ENCODE peak calls at places on chromosomes 3 and 15, in six cellular contexts. X, R, Q, G, L and V are unnamed samples.

GRCh38 chr15:38477637-38478036 is 23.7 kb downstream of the FAM98B start:
- DNase-seq in Q (no peak), X (no peak), G (no peak), R (peak), L (no peak), V (no peak)

GRCh38 chr3:79521221-79521848 is 246.5 kb downstream of the ROBO1 start:
- DNase-seq in R (peak), G (no peak), L (no peak), Q (no peak), X (no peak), V (no peak)

GRCh38 chr15:84570164-84570692 is 30.6 kb upstream of the ZSCAN2 start:
- DNase-seq in R (no peak), L (peak), Q (peak), X (peak), G (peak), V (no peak)

GRCh38 chr15:55742498-55742926 is 440 bp downstream of the PRTG start:
- DNase-seq in X (peak), G (no peak), L (peak), Q (peak), R (peak), V (peak)

GRCh38 chr15:37134699-37135131 is 34.4 kb upstream of the MEIS2 start:
- DNase-seq in Q (no peak), L (no peak), G (no peak), X (no peak), R (peak), V (no peak)

GRCh38 chr15:68543546-68544008 is 35.2 kb upstream of the CORO2B start:
- DNase-seq in Q (no peak), R (no peak), X (no peak), L (no peak), G (no peak), V (no peak)

GRCh38 chr3:11116336-11117059 is 37.8 kb upstream of the HRH1 start:
- DNase-seq in X (no peak), G (no peak), R (peak), L (no peak), Q (no peak), V (no peak)

GRCh38 chr3:71304684-71305083 is 278.8 kb downstream of the FOXP1 start:
- DNase-seq in Q (peak), L (no peak), G (no peak), X (peak), R (peak), V (no peak)

GRCh38 chr3:5260992-5261501 is 73.5 kb downstream of the EDEM1 start:
- DNase-seq in Q (no peak), L (no peak), R (no peak), G (no peak), X (no peak), V (no peak)

GRCh38 chr3:162021206-162021605 is 524.6 kb downstream of the OTOL1 start:
- DNase-seq in R (peak), X (no peak), L (no peak), Q (no peak), G (no peak), V (no peak)

GRCh38 chr3:143090486-143090885 is 29.1 kb upstream of the CHST2 start:
- DNase-seq in L (no peak), X (no peak), G (no peak), R (no peak), Q (no peak), V (no peak)

GRCh38 chr3:107710851-107711250 is 188.1 kb downstream of the BBX start:
- DNase-seq in X (peak), L (no peak), Q (no peak), R (peak), G (no peak), V (peak)

GRCh38 chr3:158725348-158725966 is 6.8 kb downstream of the RARRES1 start:
- DNase-seq in R (peak), X (peak), Q (peak), L (no peak), G (no peak), V (peak)

GRCh38 chr15:84915011-84915958 is 30.8 kb downstream of the SLC28A1 start:
- DNase-seq in G (no peak), L (peak), Q (peak), R (peak), X (peak), V (peak)

GRCh38 chr3:190044142-190044541 is 76.6 kb downstream of the P3H2 start:
- DNase-seq in X (no peak), G (no peak), Q (no peak), R (peak), L (no peak), V (no peak)

GRCh38 chr3:45134758-45135521 is 11.2 kb downstream of the CDCP1 start:
- DNase-seq in Q (no peak), L (no peak), X (no peak), G (no peak), R (peak), V (no peak)

GRCh38 chr15:28892789-28893610 is 7.2 kb downstream of the APBA2 start:
- DNase-seq in L (no peak), R (peak), G (no peak), Q (no peak), X (no peak), V (no peak)

GRCh38 chr3:174287601-174288180 is 571.4 kb upstream of the NAALADL2 start:
- DNase-seq in G (no peak), L (no peak), Q (no peak), R (no peak), X (no peak), V (no peak)

GRCh38 chr15:68536331-68537095 is 42.3 kb upstream of the CORO2B start:
- DNase-seq in R (peak), L (no peak), X (no peak), G (no peak), Q (no peak), V (no peak)

GRCh38 chr3:186099178-186099577 is 9.7 kb downstream of the ETV5 start:
- DNase-seq in Q (peak), L (no peak), R (peak), G (no peak), X (no peak), V (no peak)

GRCh38 chr3:50287262-50287661 is 5.0 kb downstream of the IFRD2 start:
- DNase-seq in G (no peak), Q (no peak), L (no peak), X (no peak), R (no peak), V (no peak)

GRCh38 chr3:74267583-74268184 is 346.8 kb downstream of the CNTN3 start:
- DNase-seq in R (peak), L (no peak), G (no peak), X (peak), Q (peak), V (peak)

GRCh38 chr3:183265713-183266417 is 12.8 kb downstream of the B3GNT5 start:
- DNase-seq in X (no peak), L (no peak), G (no peak), Q (peak), R (peak), V (peak)

GRCh38 chr3:159620281-159620680 is 368.4 kb upstream of the IL12A start:
- DNase-seq in L (no peak), G (no peak), R (no peak), X (no peak), Q (no peak), V (no peak)

GRCh38 chr3:177350051-177350565 is 152.8 kb upstream of the TBL1XR1 start:
- DNase-seq in L (no peak), Q (no peak), R (no peak), X (no peak), G (no peak), V (no peak)

GRCh38 chr15:81523867-81524266 is 149.9 kb upstream of the TMC3 start:
- DNase-seq in R (no peak), X (no peak), Q (no peak), L (no peak), G (no peak), V (no peak)

GRCh38 chr15:74207652-74208440 is 5.3 kb upstream of the STRA6 start:
- DNase-seq in R (no peak), G (no peak), Q (no peak), X (no peak), L (no peak), V (no peak)

GRCh38 chr3:112390783-112391641 is 58.1 kb downstream of the CD200 start:
- DNase-seq in G (no peak), X (no peak), R (peak), Q (no peak), L (no peak), V (peak)

GRCh38 chr3:155424041-155424605 is 130.6 kb upstream of the STRIT1 start:
- DNase-seq in L (no peak), G (no peak), R (no peak), Q (no peak), X (no peak), V (no peak)

GRCh38 chr3:137075020-137075419 is 117.2 kb downstream of the IL20RB start:
- DNase-seq in G (no peak), X (no peak), Q (no peak), R (no peak), L (no peak), V (no peak)

GRCh38 chr15:54840999-54841398 is 355.7 kb downstream of the RSL24D1 start:
- DNase-seq in L (no peak), X (no peak), Q (no peak), R (no peak), G (no peak), V (no peak)

GRCh38 chr3:158103131-158103955 is 2.9 kb downstream of the SHOX2 start:
- DNase-seq in R (no peak), Q (peak), G (peak), L (no peak), X (peak), V (no peak)

GRCh38 chr3:195907730-195908438 is 467 bp downstream of the TNK2 start:
- DNase-seq in Q (peak), R (no peak), G (peak), X (no peak), L (no peak), V (peak)

GRCh38 chr15:79184465-79184892 is 93.9 kb upstream of the RASGRF1 start:
- DNase-seq in Q (peak), G (peak), R (peak), X (peak), L (peak), V (peak)

GRCh38 chr15:90000175-90000923 is 775 bp upstream of the ZNF710 start:
- DNase-seq in L (peak), Q (peak), R (peak), X (peak), G (peak), V (no peak)

GRCh38 chr15:89998141-89998661 is 2.9 kb upstream of the ZNF710 start:
- DNase-seq in L (no peak), Q (no peak), R (peak), G (no peak), X (no peak), V (peak)

GRCh38 chr15:89997079-89997478 is 4.0 kb upstream of the ZNF710 start:
- DNase-seq in G (no peak), R (no peak), X (no peak), Q (no peak), L (no peak), V (no peak)

GRCh38 chr15:89999676-90000174 is 1.4 kb upstream of the ZNF710 start:
- DNase-seq in Q (peak), R (peak), L (no peak), X (peak), G (no peak), V (peak)

GRCh38 chr15:89998923-89999675 is 2.0 kb upstream of the ZNF710 start:
- DNase-seq in X (no peak), Q (no peak), L (no peak), R (no peak), G (no peak), V (no peak)
- TF ChIP-seq POLR2A in X (no peak), Q (no peak), L (no peak), R (no peak), G (no peak), V (no peak)

GRCh38 chr15:88637841-88638625 is 783 bp upstream of the ISG20 start:
- DNase-seq in X (no peak), L (no peak), G (peak), R (no peak), Q (no peak), V (no peak)

GRCh38 chr15:88636039-88636438 is 2.8 kb upstream of the ISG20 start:
- DNase-seq in G (peak), R (no peak), Q (peak), L (no peak), X (no peak), V (no peak)

GRCh38 chr15:88636654-88637053 is 2.2 kb upstream of the ISG20 start:
- DNase-seq in L (no peak), R (peak), Q (no peak), X (no peak), G (peak), V (no peak)

GRCh38 chr15:88637436-88637835 is 1.4 kb upstream of the ISG20 start:
- DNase-seq in X (no peak), G (peak), R (no peak), L (no peak), Q (no peak), V (no peak)

DNA sequence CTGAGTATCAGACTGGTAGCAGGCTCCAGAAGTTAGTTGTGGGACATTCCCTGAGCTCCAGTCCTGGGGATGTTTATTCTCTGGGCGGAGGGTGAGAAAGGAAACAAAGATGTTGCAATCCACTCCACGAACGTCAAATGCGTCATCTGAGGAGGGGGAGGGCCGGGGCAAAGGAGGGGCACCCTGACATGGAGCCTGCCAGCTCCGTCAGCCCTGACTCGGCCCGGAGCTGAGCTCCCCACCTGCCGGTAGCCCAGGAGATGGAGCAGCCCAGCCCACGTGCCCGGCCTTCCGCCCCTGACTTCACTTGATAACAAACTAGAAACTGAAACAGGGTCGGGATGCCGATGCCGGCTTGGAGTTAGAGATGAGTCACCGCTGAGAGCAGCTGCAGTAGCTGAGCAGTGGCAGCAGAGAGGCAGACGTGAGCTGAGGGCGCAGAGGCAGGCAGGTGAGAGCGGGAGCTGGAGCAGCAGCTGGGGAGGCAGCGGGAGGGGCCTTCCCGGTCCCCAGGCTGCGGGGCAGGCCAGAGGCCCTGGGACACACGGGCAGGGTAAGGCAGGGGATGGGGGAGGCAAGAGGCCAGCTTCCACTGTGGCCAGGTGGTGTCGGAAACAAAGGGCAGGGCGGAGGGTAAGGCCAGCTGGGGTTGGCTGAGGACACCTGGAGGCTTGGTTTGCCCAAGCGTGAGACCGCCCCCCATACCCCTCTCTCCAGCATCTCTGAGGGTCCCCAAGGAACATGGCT is at the start of gene ISG20:
- DNase-seq in X (peak), L (peak), G (peak), R (peak), Q (peak), V (peak)
- TF ChIP-seq POLR2A in X (peak), L (peak), G (peak), R (peak), Q (peak), V (no peak)

DNA sequence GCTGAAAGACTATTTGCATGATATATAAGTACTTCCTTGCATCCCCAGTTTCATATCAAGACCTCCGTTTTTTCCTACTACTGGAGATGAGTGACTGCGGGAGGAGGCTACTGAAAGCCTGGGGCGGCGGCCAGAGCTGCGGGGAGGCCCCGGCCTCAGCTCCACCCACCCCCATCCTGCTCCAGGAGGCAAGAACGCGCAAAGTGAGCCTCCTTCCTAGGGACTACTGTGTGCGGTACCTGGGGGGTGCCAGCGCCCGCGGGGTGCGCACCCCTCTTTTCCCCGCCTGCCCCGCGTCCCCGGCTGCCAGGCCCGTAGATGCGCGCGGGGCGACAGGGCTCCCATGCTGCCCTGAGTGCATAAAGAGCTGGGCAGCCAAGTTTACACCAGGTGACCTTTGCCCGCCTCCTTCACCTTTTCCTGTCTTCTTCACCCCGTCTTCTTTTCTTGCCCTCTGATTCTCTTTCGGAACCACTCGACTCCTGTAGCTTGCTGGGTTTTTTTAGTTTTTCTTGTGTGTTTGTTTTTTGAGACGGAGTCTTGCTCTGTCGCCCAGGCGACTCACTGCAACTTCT is 2.5 kb upstream of the USF3 start:
- DNase-seq in Q (peak), X (peak), R (peak), G (peak), L (no peak), V (no peak)
- TF ChIP-seq POLR2A in Q (no peak), X (no peak), R (no peak), G (no peak), L (no peak), V (no peak)

DNA sequence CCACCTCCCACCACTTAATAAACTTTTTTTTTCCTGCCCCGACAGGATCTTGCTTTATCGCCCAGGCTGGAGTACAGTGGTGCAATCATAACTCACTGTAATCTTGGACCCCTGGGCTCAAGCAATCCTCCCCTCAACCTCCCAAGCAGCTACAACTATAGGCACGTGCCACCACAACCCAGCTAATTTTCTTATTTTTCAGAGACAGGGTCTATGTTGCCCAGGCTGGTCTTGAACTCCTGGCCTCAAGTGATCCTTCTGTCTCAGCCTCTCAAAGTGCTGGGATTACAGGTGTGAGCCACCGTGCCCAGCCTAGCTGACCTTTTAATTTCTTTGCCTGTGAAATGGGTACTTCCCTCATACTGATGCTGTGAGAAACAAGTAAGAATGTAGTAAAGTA is 3.9 kb upstream of the C15orf40 start:
- DNase-seq in L (no peak), Q (no peak), R (no peak), G (no peak), X (no peak), V (no peak)
- TF ChIP-seq POLR2A in L (no peak), Q (no peak), R (no peak), G (no peak), X (no peak), V (no peak)

GRCh38 chr15:58410353-58410752 is 21.4 kb upstream of the LIPC start:
- DNase-seq in G (no peak), Q (no peak), L (no peak), R (peak), X (peak), V (no peak)
- TF ChIP-seq POLR2A in G (no peak), Q (no peak), L (no peak), R (no peak), X (no peak), V (no peak)

DNA sequence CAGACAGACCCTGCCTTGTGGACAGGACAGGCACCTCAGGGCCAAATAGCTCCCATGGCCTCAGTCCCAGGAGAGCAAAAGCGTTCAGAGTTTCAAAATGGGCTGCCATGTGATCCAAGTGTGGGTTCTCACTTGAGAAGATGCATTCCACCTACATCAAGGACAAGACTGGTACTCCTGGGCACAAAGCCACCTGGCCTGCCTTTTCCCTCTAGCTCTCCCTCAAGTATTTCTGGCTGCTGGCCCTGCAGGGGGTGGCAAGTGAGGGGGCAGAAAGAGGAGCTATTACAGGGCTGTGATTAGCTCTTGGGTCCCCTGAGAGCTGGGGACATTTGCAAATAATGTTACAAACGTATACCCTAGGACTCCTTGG is 6.5 kb upstream of the COL7A1 start:
- DNase-seq in R (no peak), G (no peak), Q (no peak), L (no peak), X (no peak), V (no peak)
- TF ChIP-seq POLR2A in R (no peak), G (no peak), Q (no peak), L (no peak), X (no peak), V (no peak)

GRCh38 chr3:184636774-184637316 is 75.0 kb downstream of the MAGEF1 start:
- DNase-seq in Q (no peak), G (no peak), R (peak), L (no peak), X (no peak), V (peak)
- TF ChIP-seq POLR2A in Q (no peak), G (no peak), R (no peak), L (no peak), X (no peak), V (no peak)

GRCh38 chr3:172140499-172141391 is 101.4 kb downstream of the FNDC3B start:
- DNase-seq in L (no peak), Q (peak), G (no peak), R (peak), X (no peak), V (peak)
- TF ChIP-seq POLR2A in L (no peak), Q (peak), G (no peak), R (no peak), X (no peak), V (no peak)

GRCh38 chr3:16512435-16513140 is 911 bp downstream of the RFTN1 start:
- DNase-seq in Q (peak), X (peak), G (peak), R (no peak), L (peak), V (peak)
- TF ChIP-seq POLR2A in Q (no peak), X (no peak), G (no peak), R (peak), L (peak), V (no peak)

GRCh38 chr3:9387322-9387655 is 10.1 kb upstream of the SETD5 start:
- DNase-seq in G (no peak), L (no peak), R (no peak), Q (no peak), X (no peak), V (no peak)

GRCh38 chr3:9384141-9384828 is 13.1 kb upstream of the SETD5 start:
- DNase-seq in G (no peak), R (peak), X (no peak), L (no peak), Q (no peak), V (no peak)

GRCh38 chr3:9386060-9386459 is 11.4 kb upstream of the SETD5 start:
- DNase-seq in G (no peak), X (no peak), L (no peak), Q (no peak), R (no peak), V (no peak)

GRCh38 chr3:9386501-9387321 is 10.7 kb upstream of the SETD5 start:
- DNase-seq in G (no peak), Q (no peak), R (no peak), L (no peak), X (no peak), V (no peak)

GRCh38 chr3:9385209-9385936 is 12.0 kb upstream of the SETD5 start:
- DNase-seq in G (no peak), X (no peak), L (no peak), Q (no peak), R (peak), V (no peak)
- TF ChIP-seq POLR2A in G (no peak), X (no peak), L (peak), Q (no peak), R (no peak), V (no peak)